ENCODE peak calls at places on chromosomes 13 and 19, in seven cellular contexts. V, T, B, X, Y, C and J are unnamed samples. For H3K27me3 and H3K4me1, the result is how much of the 10 kb centered on the place peaks cover.

GRCh38 chr13:96816874-96817273 is 177.4 kb downstream of the OXGR1 start:
- DNase-seq in Y (no peak), T (no peak), X (no peak), V (no peak), C (no peak), B (no peak), J (no peak)

GRCh38 chr13:109154546-109154945 is 525.1 kb downstream of the MYO16 start:
- DNase-seq in V (no peak), T (no peak), C (no peak), B (no peak), Y (peak), X (no peak), J (no peak)

GRCh38 chr13:26459276-26460131 is 98.0 kb upstream of the WASF3 start:
- DNase-seq in T (no peak), V (no peak), Y (peak), X (no peak), B (no peak), C (peak), J (no peak)

GRCh38 chr13:98773921-98774320 is 21.4 kb upstream of the SLC15A1 start:
- DNase-seq in B (no peak), V (no peak), C (no peak), T (no peak), X (no peak), Y (no peak), J (no peak)

GRCh38 chr19:40139533-40140287 is 49.0 kb upstream of the ZNF780A start:
- DNase-seq in X (no peak), V (no peak), C (peak), B (no peak), Y (no peak), T (peak), J (peak)

GRCh38 chr13:23436680-23437079 is 3.2 kb upstream of the SACS start:
- DNase-seq in T (no peak), Y (no peak), C (no peak), X (no peak), V (no peak), B (no peak), J (no peak)

GRCh38 chr19:11381535-11382369 is 2.4 kb downstream of the EPOR start:
- DNase-seq in T (peak), Y (no peak), X (no peak), V (peak), C (peak), B (peak), J (peak)

GRCh38 chr13:64278493-64278892 is 2862.8 kb upstream of the PCDH20 start:
- DNase-seq in C (peak), T (no peak), V (no peak), B (no peak), X (no peak), Y (peak), J (no peak)

GRCh38 chr13:73397486-73398020 is 338.7 kb downstream of the KLF5 start:
- DNase-seq in T (no peak), X (no peak), Y (no peak), B (no peak), V (no peak), C (no peak), J (peak)

GRCh38 chr19:31578326-31578725 is 229.1 kb upstream of the TSHZ3 start:
- DNase-seq in T (no peak), X (no peak), Y (no peak), B (no peak), V (no peak), C (no peak), J (no peak)
- H3K27me3 ChIP-seq in T (under half), X (under half), Y (under half), B (under half), V (under half), C (under half), J (under half)

GRCh38 chr19:46737275-46737654 is 8.6 kb upstream of the FKRP start:
- DNase-seq in Y (no peak), V (no peak), T (no peak), X (no peak), B (no peak), C (no peak), J (no peak)

GRCh38 chr19:46737761-46738171 is 8.1 kb upstream of the FKRP start:
- DNase-seq in Y (no peak), X (no peak), T (no peak), C (no peak), B (peak), V (no peak), J (no peak)

GRCh38 chr19:46736544-46737274 is 9.1 kb upstream of the FKRP start:
- DNase-seq in B (peak), T (no peak), V (no peak), C (no peak), X (no peak), Y (peak), J (peak)

GRCh38 chr19:46741447-46741846 is 4.4 kb upstream of the FKRP start:
- DNase-seq in B (no peak), X (no peak), Y (no peak), T (no peak), V (no peak), C (no peak), J (no peak)

GRCh38 chr19:46739290-46739771 is 6.5 kb upstream of the FKRP start:
- DNase-seq in Y (no peak), C (no peak), V (no peak), B (peak), X (no peak), T (no peak), J (no peak)
- H3K4me1 ChIP-seq in Y (under half), C (under half), V (under half), B (under half), X (under half), T (under half), J (under half)

DNA sequence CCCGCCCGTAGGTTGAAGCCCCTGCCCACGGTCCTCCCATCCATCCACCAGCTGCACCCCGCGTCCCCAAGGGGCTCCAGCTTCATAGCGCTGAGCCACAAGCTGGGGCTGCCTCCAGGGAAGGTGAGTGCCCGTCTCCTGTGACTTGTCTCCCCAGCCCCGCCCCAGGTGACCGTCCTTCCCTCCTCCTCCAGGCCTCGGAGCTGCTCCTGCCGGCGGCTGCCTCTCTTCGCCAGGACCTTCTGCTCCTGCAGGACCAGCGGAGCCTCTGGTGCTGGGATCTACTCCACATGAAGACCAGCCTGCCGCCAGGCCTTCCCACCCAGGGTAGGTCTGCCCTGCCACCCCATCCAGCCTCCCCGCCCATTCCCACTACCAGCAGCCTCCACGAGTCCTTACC is 7.5 kb downstream of the HAUS5 start:
- DNase-seq in T (no peak), X (no peak), Y (no peak), V (no peak), C (no peak), B (no peak), J (no peak)
- H3K4me3 ChIP-seq in T (no peak), X (no peak), Y (no peak), V (no peak), C (no peak), B (no peak), J (no peak)

GRCh38 chr19:50563597-50563996 is 4.6 kb downstream of the LRRC4B start:
- DNase-seq in V (no peak), X (no peak), T (no peak), Y (no peak), C (no peak), B (no peak), J (no peak)

GRCh38 chr19:50564229-50565105 is 3.8 kb downstream of the LRRC4B start:
- DNase-seq in B (no peak), T (no peak), V (no peak), Y (no peak), C (no peak), X (no peak), J (no peak)

GRCh38 chr19:50562996-50563395 is 5.2 kb downstream of the LRRC4B start:
- DNase-seq in Y (no peak), B (no peak), T (no peak), V (no peak), X (no peak), C (no peak), J (no peak)

GRCh38 chr19:50559636-50560035 is 8.6 kb downstream of the LRRC4B start:
- DNase-seq in Y (no peak), V (no peak), T (no peak), C (no peak), X (no peak), B (no peak), J (no peak)

GRCh38 chr19:50562329-50562728 is 5.9 kb downstream of the LRRC4B start:
- DNase-seq in V (no peak), Y (no peak), C (no peak), B (no peak), X (no peak), T (no peak), J (no peak)
- H3K27me3 ChIP-seq in V (under half), Y (half or more), C (half or more), B (under half), X (half or more), T (under half), J (half or more)

GRCh38 chr13:41050041-41050440 is 11.3 kb upstream of the WBP4 start:
- DNase-seq in X (no peak), T (no peak), B (no peak), C (no peak), Y (no peak), V (no peak), J (no peak)
- H3K4me1 ChIP-seq in X (under half), T (under half), B (under half), C (under half), Y (under half), V (under half), J (under half)

DNA sequence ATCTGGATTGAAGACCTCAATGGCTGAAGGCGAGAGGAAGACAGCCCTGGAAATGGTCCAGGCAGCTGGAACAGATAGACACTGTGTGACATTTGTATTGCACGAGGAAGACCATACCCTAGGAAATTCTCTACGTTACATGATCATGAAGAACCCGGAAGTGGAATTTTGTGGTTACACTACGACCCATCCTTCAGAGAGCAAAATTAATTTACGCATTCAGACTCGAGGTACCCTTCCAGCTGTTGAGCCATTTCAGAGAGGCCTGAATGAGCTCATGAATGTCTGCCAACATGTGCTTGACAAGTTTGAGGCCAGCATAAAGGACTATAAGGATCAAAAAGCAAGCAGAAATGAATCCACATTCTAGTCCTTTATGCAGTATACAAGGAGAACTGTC is 1.2 kb downstream of the POLR1D start:
- DNase-seq in V (no peak), T (no peak), B (no peak), Y (no peak), X (no peak), C (no peak), J (no peak)
- H3K4me3 ChIP-seq in V (no peak), T (peak), B (peak), Y (peak), X (no peak), C (peak), J (peak)

GRCh38 chr19:7731218-7731595 is 703 bp downstream of the CLEC4G start:
- DNase-seq in T (no peak), Y (no peak), V (no peak), X (no peak), C (no peak), B (no peak), J (no peak)
- H3K27me3 ChIP-seq in T (under half), Y (half or more), V (under half), X (half or more), C (half or more), B (under half), J (under half)

GRCh38 chr19:38267780-38268430 is 3.5 kb downstream of the SPINT2 start:
- DNase-seq in V (no peak), C (peak), T (no peak), X (no peak), B (peak), Y (peak), J (no peak)

GRCh38 chr19:38264486-38265212 is at the start of gene SPINT2:
- DNase-seq in X (no peak), B (no peak), T (no peak), C (no peak), Y (no peak), V (peak), J (peak)

GRCh38 chr19:38265213-38265861 is 964 bp downstream of the SPINT2 start:
- DNase-seq in Y (peak), C (peak), V (no peak), B (peak), X (no peak), T (peak), J (no peak)

GRCh38 chr19:38266981-38267597 is 2.7 kb downstream of the SPINT2 start:
- DNase-seq in X (no peak), V (no peak), B (no peak), T (no peak), Y (peak), C (peak), J (no peak)

GRCh38 chr19:38266070-38266469 is 1.7 kb downstream of the SPINT2 start:
- DNase-seq in T (no peak), Y (peak), B (no peak), V (no peak), C (peak), X (no peak), J (no peak)
- H3K4me1 ChIP-seq in T (under half), Y (half or more), B (under half), V (under half), C (half or more), X (under half), J (under half)

DNA sequence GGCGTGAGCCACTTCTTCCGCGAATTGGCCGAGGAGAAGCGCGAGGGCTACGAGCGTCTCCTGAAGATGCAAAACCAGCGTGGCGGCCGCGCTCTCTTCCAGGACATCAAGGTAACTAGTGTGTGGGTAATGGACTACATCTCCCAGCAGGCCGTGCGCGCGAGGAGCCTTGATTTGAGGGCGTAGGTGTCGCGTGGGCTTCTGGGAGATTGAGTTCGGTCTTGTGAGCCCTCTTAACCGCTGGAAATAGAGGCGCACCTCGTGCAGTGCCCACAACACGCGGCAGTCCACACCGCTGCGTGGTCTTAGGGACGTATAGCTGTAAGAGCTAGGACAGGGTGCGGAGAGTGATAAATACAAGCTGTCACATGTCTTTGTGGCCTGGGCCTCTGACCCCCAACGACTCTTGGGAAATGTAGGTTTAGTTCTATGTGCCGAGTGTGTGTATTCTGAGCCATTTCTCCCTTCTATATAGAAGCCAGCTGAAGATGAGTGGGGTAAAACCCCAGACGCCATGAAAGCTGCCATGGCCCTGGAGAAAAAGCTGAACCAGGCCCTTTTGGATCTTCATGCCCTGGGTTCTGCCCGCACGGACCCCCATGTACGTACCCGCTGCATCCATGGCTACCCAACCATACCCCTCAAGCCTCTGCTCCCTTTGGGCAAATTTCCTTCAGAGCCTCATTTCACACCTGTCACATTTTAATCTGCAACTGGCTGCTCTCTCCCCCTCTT is 864 bp downstream of the FTL start:
- DNase-seq in B (peak), T (peak), Y (peak), V (peak), C (peak), X (peak), J (peak)
- H3K4me3 ChIP-seq in B (peak), T (peak), Y (peak), V (peak), C (peak), X (peak), J (peak)

DNA sequence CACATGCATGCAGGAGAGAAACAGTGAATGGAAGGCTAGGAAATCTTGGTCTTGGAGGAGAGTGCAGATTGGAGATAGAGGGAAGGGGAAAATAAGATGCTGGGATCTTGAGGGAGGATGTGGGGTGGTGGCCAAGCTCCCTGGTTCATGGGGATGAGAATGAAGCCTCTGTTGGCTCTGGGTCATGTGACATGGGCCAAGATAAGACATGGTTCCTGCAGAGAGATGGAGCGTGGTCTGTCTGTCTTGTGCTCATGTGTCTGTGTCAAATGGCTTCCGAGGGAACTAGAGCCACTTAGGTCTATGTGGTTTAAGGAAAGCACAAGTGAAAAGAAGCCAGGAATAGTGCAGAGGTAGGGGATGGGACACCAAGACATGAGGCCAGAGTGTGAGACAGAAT is 30.8 kb upstream of the FFAR2 start:
- DNase-seq in X (no peak), V (no peak), Y (no peak), T (no peak), B (no peak), C (no peak), J (no peak)
- H3K27me3 ChIP-seq in X (under half), V (under half), Y (half or more), T (under half), B (under half), C (under half), J (under half)